ENCODE peak calls at places on chromosomes 11 and 22, in six cellular contexts. Q, X, H, P, T and I are unnamed samples.

GRCh38 chr11:45213717-45214116 is 67.3 kb downstream of the PRDM11 start:
- DNase-seq in Q (no peak), X (no peak), H (no peak), P (no peak), T (no peak), I (no peak)

GRCh38 chr11:116787786-116788486 is at the start of gene ZPR1:
- DNase-seq in Q (peak), X (peak), H (peak), P (peak), T (peak), I (peak)

GRCh38 chr11:119803726-119804294 is 74.8 kb upstream of the NECTIN1 start:
- DNase-seq in Q (no peak), X (no peak), H (no peak), P (no peak), T (no peak), I (no peak)

GRCh38 chr22:44116755-44117684 is 63.7 kb upstream of the PARVG start:
- DNase-seq in Q (no peak), X (no peak), H (no peak), P (no peak), T (no peak), I (no peak)

GRCh38 chr11:61146413-61146812 is 14.8 kb downstream of the VPS37C start:
- DNase-seq in Q (no peak), X (no peak), H (no peak), P (no peak), T (no peak), I (no peak)

GRCh38 chr22:32501797-32502290 is 27.2 kb downstream of the FBXO7 start:
- DNase-seq in Q (no peak), X (no peak), H (no peak), P (no peak), T (no peak), I (no peak)

GRCh38 chr11:125569913-125570621 is 790 bp downstream of the EI24 start:
- DNase-seq in Q (no peak), X (no peak), H (no peak), P (no peak), T (peak), I (no peak)

GRCh38 chr11:19389787-19390303 is 149.1 kb upstream of the E2F8 start:
- DNase-seq in Q (no peak), X (no peak), H (no peak), P (no peak), T (no peak), I (no peak)

GRCh38 chr11:40722179-40722795 is 737.2 kb downstream of the LRRC4C start:
- DNase-seq in Q (no peak), X (no peak), H (peak), P (no peak), T (peak), I (no peak)

GRCh38 chr11:2004466-2004865 is 6.8 kb upstream of the H19 start:
- DNase-seq in Q (no peak), X (no peak), H (no peak), P (no peak), T (no peak), I (no peak)

GRCh38 chr11:92707173-92707619 is 262.3 kb upstream of the MTNR1B start:
- DNase-seq in Q (no peak), X (no peak), H (no peak), P (no peak), T (peak), I (no peak)

GRCh38 chr11:76838422-76839068 is 22.2 kb upstream of the ACER3 start:
- DNase-seq in Q (no peak), X (no peak), H (peak), P (no peak), T (peak), I (no peak)

GRCh38 chr11:7851391-7851790 is 54.6 kb upstream of the OR5P2 start:
- DNase-seq in Q (no peak), X (no peak), H (peak), P (no peak), T (no peak), I (no peak)